ENCODE peak calls at places on chromosomes 5 and 9, in nine cellular contexts. W is endothelial cell of umbilical vein; H is stimulated activated CD4-positive, alpha-beta T cell treated with anti-CD3 and anti-CD28 coated beads, Interleukin-15, amount 100 ng/mL, for 24 hours; X is posterior cingulate gyrus; K is RPMI7951; P is NCI-H2171 treated with DMSO at 0.1 percent for 48 hours; N is NCI-H510A; D is HCT116; B is left kidney. F is an unnamed sample.

GRCh38 chr9:69758001-69758730 is 1.6 kb downstream of the PTAR1 start:
- DNase-seq in W (no peak), H (peak), X (no peak), K (peak), P (peak), N (no peak), D (no peak), B (peak), F (peak)

GRCh38 chr5:144202072-144202471 is 31.4 kb downstream of the KCTD16 start:
- DNase-seq in W (peak), H (no peak), X (no peak), K (no peak), P (no peak), N (no peak), D (no peak), B (no peak), F (peak)

GRCh38 chr5:137304227-137304874 is 194.8 kb downstream of the SPOCK1 start:
- DNase-seq in W (peak), H (no peak), X (peak), K (no peak), P (peak), N (peak), D (no peak), B (no peak), F (no peak)

GRCh38 chr5:79795764-79796398 is 106.2 kb downstream of the CMYA5 start:
- DNase-seq in W (no peak), H (no peak), X (no peak), K (peak), P (no peak), N (no peak), D (no peak), B (peak), F (peak)

GRCh38 chr9:127802576-127803443 is at the start of gene FPGS:
- DNase-seq in W (peak), H (peak), X (peak), K (peak), P (peak), N (peak), D (peak), B (peak), F (peak)

GRCh38 chr5:118796081-118796480 is 192.3 kb downstream of the DTWD2 start:
- DNase-seq in W (no peak), H (no peak), X (no peak), K (no peak), P (no peak), N (no peak), D (no peak), B (no peak), F (no peak)

GRCh38 chr9:128122809-128123175 is 4.7 kb downstream of the PTGES2 start:
- DNase-seq in W (no peak), H (no peak), X (peak), K (no peak), P (no peak), N (no peak), D (no peak), B (no peak), F (no peak)

GRCh38 chr5:22780756-22781155 is 72.4 kb downstream of the CDH12 start:
- DNase-seq in W (no peak), H (no peak), X (no peak), K (no peak), P (no peak), N (no peak), D (no peak), B (no peak), F (no peak)

GRCh38 chr9:1869843-1870242 is 145.3 kb upstream of the SMARCA2 start:
- DNase-seq in W (no peak), H (peak), X (no peak), K (peak), P (peak), N (peak), D (peak), B (peak), F (no peak)

GRCh38 chr9:76365028-76365427 is 29.2 kb downstream of the RFK start:
- DNase-seq in W (peak), H (no peak), X (no peak), K (no peak), P (no peak), N (no peak), D (no peak), B (no peak), F (peak)

GRCh38 chr5:26121343-26121742 is 917.0 kb downstream of the CDH9 start:
- DNase-seq in W (no peak), H (no peak), X (no peak), K (no peak), P (peak), N (peak), D (no peak), B (peak), F (no peak)

GRCh38 chr5:112283943-112284342 is 135.1 kb downstream of the EPB41L4A start:
- DNase-seq in W (no peak), H (no peak), X (no peak), K (no peak), P (no peak), N (no peak), D (no peak), B (no peak), F (no peak)

GRCh38 chr5:147742151-147742550 is 40.4 kb downstream of the JAKMIP2 start:
- DNase-seq in W (no peak), H (no peak), X (no peak), K (no peak), P (no peak), N (no peak), D (no peak), B (no peak), F (no peak)

F was measured in AG10803.